ENCODE peak calls at places on chromosomes 3 and 15, in nine cellular contexts. One of them, this sample, is unnamed.

GRCh38 chr3:128321418-128321817 is 145.3 kb downstream of the DNAJB8 start:
- DNase-seq in stomach: peak
- DNase-seq in hepatocyte: no peak
- DNase-seq in HFF-Myc: no peak
- DNase-seq in Panc1: no peak
- DNase-seq in fibroblast of mammary gland: no peak
- DNase-seq in brain microvascular endothelial cell: no peak
- DNase-seq in dorsolateral prefrontal cortex: no peak
- DNase-seq in AG10803: no peak
- DNase-seq in this sample: no peak

GRCh38 chr3:184885112-184885511 is 73.1 kb downstream of the VPS8 start:
- DNase-seq in AG10803: no peak
- DNase-seq in brain microvascular endothelial cell: no peak
- DNase-seq in HFF-Myc: no peak
- DNase-seq in Panc1: no peak
- DNase-seq in hepatocyte: no peak
- DNase-seq in fibroblast of mammary gland: no peak
- DNase-seq in stomach: no peak
- DNase-seq in dorsolateral prefrontal cortex: no peak
- DNase-seq in this sample: no peak

GRCh38 chr3:54577313-54577712 is 350.5 kb downstream of the LRTM1 start:
- DNase-seq in AG10803: no peak
- DNase-seq in HFF-Myc: no peak
- DNase-seq in brain microvascular endothelial cell: no peak
- DNase-seq in hepatocyte: no peak
- DNase-seq in Panc1: no peak
- DNase-seq in fibroblast of mammary gland: no peak
- DNase-seq in stomach: no peak
- DNase-seq in dorsolateral prefrontal cortex: no peak
- DNase-seq in this sample: no peak

GRCh38 chr15:86337071-86337470 is 257.4 kb downstream of the AGBL1 start:
- DNase-seq in hepatocyte: no peak
- DNase-seq in AG10803: no peak
- DNase-seq in dorsolateral prefrontal cortex: no peak
- DNase-seq in HFF-Myc: no peak
- DNase-seq in stomach: no peak
- DNase-seq in fibroblast of mammary gland: no peak
- DNase-seq in Panc1: no peak
- DNase-seq in brain microvascular endothelial cell: no peak
- DNase-seq in this sample: no peak

GRCh38 chr15:33278816-33279612 is 31.8 kb upstream of the RYR3 start:
- DNase-seq in fibroblast of mammary gland: peak
- DNase-seq in HFF-Myc: peak
- DNase-seq in Panc1: peak
- DNase-seq in stomach: no peak
- DNase-seq in hepatocyte: peak
- DNase-seq in brain microvascular endothelial cell: peak
- DNase-seq in AG10803: peak
- DNase-seq in dorsolateral prefrontal cortex: no peak
- DNase-seq in this sample: peak

GRCh38 chr15:77239892-77240608 is 169.1 kb upstream of the TSPAN3 start:
- DNase-seq in dorsolateral prefrontal cortex: no peak
- DNase-seq in HFF-Myc: peak
- DNase-seq in hepatocyte: no peak
- DNase-seq in fibroblast of mammary gland: peak
- DNase-seq in stomach: no peak
- DNase-seq in brain microvascular endothelial cell: no peak
- DNase-seq in AG10803: peak
- DNase-seq in Panc1: no peak
- DNase-seq in this sample: peak

GRCh38 chr3:51283421-51283820 is 101.7 kb upstream of the MANF start:
- DNase-seq in HFF-Myc: no peak
- DNase-seq in fibroblast of mammary gland: no peak
- DNase-seq in hepatocyte: no peak
- DNase-seq in stomach: no peak
- DNase-seq in dorsolateral prefrontal cortex: no peak
- DNase-seq in AG10803: peak
- DNase-seq in brain microvascular endothelial cell: peak
- DNase-seq in Panc1: no peak
- DNase-seq in this sample: no peak

GRCh38 chr3:52779411-52780297 is 2.3 kb downstream of the ITIH1 start:
- DNase-seq in stomach: peak
- DNase-seq in AG10803: no peak
- DNase-seq in brain microvascular endothelial cell: no peak
- DNase-seq in fibroblast of mammary gland: no peak
- DNase-seq in HFF-Myc: no peak
- DNase-seq in hepatocyte: peak
- DNase-seq in dorsolateral prefrontal cortex: no peak
- DNase-seq in Panc1: no peak
- DNase-seq in this sample: no peak

GRCh38 chr3:19734453-19734852 is 199.6 kb downstream of the EFHB start:
- DNase-seq in Panc1: no peak
- DNase-seq in dorsolateral prefrontal cortex: no peak
- DNase-seq in brain microvascular endothelial cell: no peak
- DNase-seq in hepatocyte: no peak
- DNase-seq in AG10803: no peak
- DNase-seq in fibroblast of mammary gland: no peak
- DNase-seq in stomach: no peak
- DNase-seq in HFF-Myc: no peak
- DNase-seq in this sample: no peak

GRCh38 chr3:186589115-186589514 is 18.6 kb downstream of the DNAJB11 start:
- DNase-seq in AG10803: peak
- DNase-seq in HFF-Myc: no peak
- DNase-seq in hepatocyte: no peak
- DNase-seq in dorsolateral prefrontal cortex: no peak
- DNase-seq in fibroblast of mammary gland: peak
- DNase-seq in brain microvascular endothelial cell: no peak
- DNase-seq in stomach: no peak
- DNase-seq in Panc1: no peak
- DNase-seq in this sample: no peak

GRCh38 chr15:88615303-88616107 is 5.6 kb upstream of the AEN start:
- DNase-seq in fibroblast of mammary gland: no peak
- DNase-seq in brain microvascular endothelial cell: no peak
- DNase-seq in HFF-Myc: no peak
- DNase-seq in dorsolateral prefrontal cortex: no peak
- DNase-seq in Panc1: no peak
- DNase-seq in hepatocyte: peak
- DNase-seq in AG10803: no peak
- DNase-seq in stomach: peak
- DNase-seq in this sample: no peak

GRCh38 chr3:72659609-72660008 is 188.6 kb downstream of the SHQ1 start:
- DNase-seq in fibroblast of mammary gland: no peak
- DNase-seq in brain microvascular endothelial cell: no peak
- DNase-seq in stomach: no peak
- DNase-seq in hepatocyte: no peak
- DNase-seq in dorsolateral prefrontal cortex: no peak
- DNase-seq in Panc1: no peak
- DNase-seq in HFF-Myc: no peak
- DNase-seq in AG10803: no peak
- DNase-seq in this sample: no peak

GRCh38 chr3:111764645-111765091 is 94.4 kb upstream of the PHLDB2 start:
- DNase-seq in hepatocyte: peak
- DNase-seq in HFF-Myc: peak
- DNase-seq in fibroblast of mammary gland: peak
- DNase-seq in Panc1: no peak
- DNase-seq in brain microvascular endothelial cell: no peak
- DNase-seq in dorsolateral prefrontal cortex: no peak
- DNase-seq in stomach: no peak
- DNase-seq in AG10803: peak
- DNase-seq in this sample: no peak

GRCh38 chr3:158452324-158452723 is 118.7 kb upstream of the MLF1 start:
- DNase-seq in fibroblast of mammary gland: peak
- DNase-seq in Panc1: no peak
- DNase-seq in HFF-Myc: no peak
- DNase-seq in stomach: no peak
- DNase-seq in hepatocyte: no peak
- DNase-seq in brain microvascular endothelial cell: no peak
- DNase-seq in AG10803: peak
- DNase-seq in dorsolateral prefrontal cortex: no peak
- DNase-seq in this sample: no peak
- H3K4me3 ChIP-seq in fibroblast of mammary gland: no peak
- H3K4me3 ChIP-seq in Panc1: no peak
- H3K4me3 ChIP-seq in HFF-Myc: no peak
- H3K4me3 ChIP-seq in stomach: no peak
- H3K4me3 ChIP-seq in hepatocyte: no peak
- H3K4me3 ChIP-seq in brain microvascular endothelial cell: no peak
- H3K4me3 ChIP-seq in AG10803: no peak
- H3K4me3 ChIP-seq in dorsolateral prefrontal cortex: no peak
- H3K4me3 ChIP-seq in this sample: no peak

GRCh38 chr3:117350386-117350785 is 640.8 kb downstream of the TUSC7 start:
- DNase-seq in Panc1: no peak
- DNase-seq in fibroblast of mammary gland: no peak
- DNase-seq in AG10803: no peak
- DNase-seq in HFF-Myc: no peak
- DNase-seq in brain microvascular endothelial cell: no peak
- DNase-seq in hepatocyte: no peak
- DNase-seq in dorsolateral prefrontal cortex: no peak
- DNase-seq in stomach: no peak
- DNase-seq in this sample: no peak

GRCh38 chr3:117356296-117356695 is 646.7 kb downstream of the TUSC7 start:
- DNase-seq in HFF-Myc: no peak
- DNase-seq in Panc1: no peak
- DNase-seq in stomach: no peak
- DNase-seq in fibroblast of mammary gland: no peak
- DNase-seq in dorsolateral prefrontal cortex: no peak
- DNase-seq in hepatocyte: no peak
- DNase-seq in AG10803: no peak
- DNase-seq in brain microvascular endothelial cell: no peak
- DNase-seq in this sample: no peak

GRCh38 chr3:117358717-117359314 is 649.2 kb downstream of the TUSC7 start:
- DNase-seq in HFF-Myc: no peak
- DNase-seq in Panc1: no peak
- DNase-seq in AG10803: no peak
- DNase-seq in stomach: no peak
- DNase-seq in hepatocyte: no peak
- DNase-seq in brain microvascular endothelial cell: no peak
- DNase-seq in fibroblast of mammary gland: no peak
- DNase-seq in dorsolateral prefrontal cortex: no peak
- DNase-seq in this sample: no peak

GRCh38 chr3:117349566-117349965 is 640.0 kb downstream of the TUSC7 start:
- DNase-seq in Panc1: no peak
- DNase-seq in stomach: no peak
- DNase-seq in brain microvascular endothelial cell: no peak
- DNase-seq in AG10803: no peak
- DNase-seq in dorsolateral prefrontal cortex: no peak
- DNase-seq in HFF-Myc: no peak
- DNase-seq in hepatocyte: no peak
- DNase-seq in fibroblast of mammary gland: no peak
- DNase-seq in this sample: no peak

GRCh38 chr3:117355566-117355965 is 646.0 kb downstream of the TUSC7 start:
- DNase-seq in hepatocyte: peak
- DNase-seq in dorsolateral prefrontal cortex: no peak
- DNase-seq in Panc1: no peak
- DNase-seq in HFF-Myc: no peak
- DNase-seq in brain microvascular endothelial cell: no peak
- DNase-seq in fibroblast of mammary gland: peak
- DNase-seq in AG10803: peak
- DNase-seq in stomach: no peak
- DNase-seq in this sample: no peak
- TF ChIP-seq CTCF in hepatocyte: peak
- TF ChIP-seq CTCF in dorsolateral prefrontal cortex: peak
- TF ChIP-seq CTCF in Panc1: peak
- TF ChIP-seq CTCF in HFF-Myc: peak
- TF ChIP-seq CTCF in brain microvascular endothelial cell: peak
- TF ChIP-seq CTCF in fibroblast of mammary gland: peak
- TF ChIP-seq CTCF in AG10803: peak
- TF ChIP-seq CTCF in stomach: no peak
- TF ChIP-seq CTCF in this sample: peak

GRCh38 chr15:45762726-45763125 is 127.9 kb downstream of the SQOR start:
- DNase-seq in fibroblast of mammary gland: no peak
- DNase-seq in HFF-Myc: no peak
- DNase-seq in brain microvascular endothelial cell: no peak
- DNase-seq in hepatocyte: no peak
- DNase-seq in Panc1: no peak
- DNase-seq in stomach: no peak
- DNase-seq in dorsolateral prefrontal cortex: no peak
- DNase-seq in AG10803: no peak
- DNase-seq in this sample: no peak

GRCh38 chr15:45763170-45763869 is 128.5 kb downstream of the SQOR start:
- DNase-seq in dorsolateral prefrontal cortex: no peak
- DNase-seq in fibroblast of mammary gland: no peak
- DNase-seq in Panc1: no peak
- DNase-seq in AG10803: no peak
- DNase-seq in hepatocyte: no peak
- DNase-seq in HFF-Myc: no peak
- DNase-seq in brain microvascular endothelial cell: no peak
- DNase-seq in stomach: no peak
- DNase-seq in this sample: no peak

GRCh38 chr15:45759910-45760309 is 125.1 kb downstream of the SQOR start:
- DNase-seq in hepatocyte: peak
- DNase-seq in AG10803: no peak
- DNase-seq in Panc1: no peak
- DNase-seq in brain microvascular endothelial cell: no peak
- DNase-seq in stomach: no peak
- DNase-seq in HFF-Myc: no peak
- DNase-seq in fibroblast of mammary gland: no peak
- DNase-seq in dorsolateral prefrontal cortex: no peak
- DNase-seq in this sample: no peak
- H3K4me3 ChIP-seq in hepatocyte: no peak
- H3K4me3 ChIP-seq in AG10803: no peak
- H3K4me3 ChIP-seq in Panc1: no peak
- H3K4me3 ChIP-seq in brain microvascular endothelial cell: no peak
- H3K4me3 ChIP-seq in stomach: no peak
- H3K4me3 ChIP-seq in HFF-Myc: no peak
- H3K4me3 ChIP-seq in fibroblast of mammary gland: no peak
- H3K4me3 ChIP-seq in dorsolateral prefrontal cortex: no peak
- H3K4me3 ChIP-seq in this sample: no peak

GRCh38 chr3:159884661-159885402 is 103.8 kb upstream of the IL12A start:
- DNase-seq in stomach: no peak
- DNase-seq in hepatocyte: peak
- DNase-seq in HFF-Myc: no peak
- DNase-seq in Panc1: peak
- DNase-seq in dorsolateral prefrontal cortex: no peak
- DNase-seq in fibroblast of mammary gland: peak
- DNase-seq in AG10803: peak
- DNase-seq in brain microvascular endothelial cell: no peak
- DNase-seq in this sample: no peak

GRCh38 chr3:159881828-159882309 is 106.8 kb upstream of the IL12A start:
- DNase-seq in brain microvascular endothelial cell: no peak
- DNase-seq in Panc1: no peak
- DNase-seq in dorsolateral prefrontal cortex: no peak
- DNase-seq in fibroblast of mammary gland: no peak
- DNase-seq in AG10803: no peak
- DNase-seq in hepatocyte: no peak
- DNase-seq in stomach: no peak
- DNase-seq in HFF-Myc: no peak
- DNase-seq in this sample: no peak

GRCh38 chr3:159881208-159881607 is 107.4 kb upstream of the IL12A start:
- DNase-seq in Panc1: no peak
- DNase-seq in dorsolateral prefrontal cortex: no peak
- DNase-seq in HFF-Myc: no peak
- DNase-seq in stomach: no peak
- DNase-seq in AG10803: no peak
- DNase-seq in hepatocyte: no peak
- DNase-seq in brain microvascular endothelial cell: no peak
- DNase-seq in fibroblast of mammary gland: no peak
- DNase-seq in this sample: no peak

GRCh38 chr3:159882367-159882766 is 106.3 kb upstream of the IL12A start:
- DNase-seq in brain microvascular endothelial cell: no peak
- DNase-seq in stomach: no peak
- DNase-seq in AG10803: no peak
- DNase-seq in dorsolateral prefrontal cortex: no peak
- DNase-seq in Panc1: no peak
- DNase-seq in HFF-Myc: no peak
- DNase-seq in hepatocyte: no peak
- DNase-seq in fibroblast of mammary gland: no peak
- DNase-seq in this sample: no peak

GRCh38 chr3:159882784-159883779 is 105.6 kb upstream of the IL12A start:
- DNase-seq in stomach: no peak
- DNase-seq in AG10803: no peak
- DNase-seq in brain microvascular endothelial cell: peak
- DNase-seq in Panc1: no peak
- DNase-seq in fibroblast of mammary gland: peak
- DNase-seq in HFF-Myc: peak
- DNase-seq in hepatocyte: no peak
- DNase-seq in dorsolateral prefrontal cortex: no peak
- DNase-seq in this sample: no peak
- TF ChIP-seq CTCF in stomach: no peak
- TF ChIP-seq CTCF in AG10803: no peak
- TF ChIP-seq CTCF in brain microvascular endothelial cell: peak
- TF ChIP-seq CTCF in Panc1: no peak
- TF ChIP-seq CTCF in fibroblast of mammary gland: no peak
- TF ChIP-seq CTCF in HFF-Myc: no peak
- TF ChIP-seq CTCF in hepatocyte: no peak
- TF ChIP-seq CTCF in dorsolateral prefrontal cortex: no peak
- TF ChIP-seq CTCF in this sample: no peak

This sample was measured in AG09309.